ENCODE peak calls at places on chromosomes 6 and 20, in ten cellular contexts. J is HL-60, S is mesothelial cell of epicardium, H is activated T-cell treated with anti-CD3 and anti-CD28 coated beads for 1 hour, B is iris pigment epithelial cell, P is RPMI7951, Y is neural crest cell, M is IMR-90, V is heart left ventricle, T is GM03348. Q is an unnamed sample.

GRCh38 chr6:116974942-116975341 is 97.9 kb downstream of the RFX6 start:
- DNase-seq in P (no peak), B (no peak), T (no peak), M (no peak), H (no peak), J (no peak), S (no peak), V (no peak), Y (no peak), Q (no peak)

GRCh38 chr6:54072708-54073313 is 38.4 kb upstream of the MLIP start:
- DNase-seq in B (no peak), S (no peak), Y (no peak), T (no peak), M (no peak), H (no peak), P (no peak), J (no peak), V (peak), Q (no peak)

GRCh38 chr6:144566868-144567615 is 281.9 kb downstream of the UTRN start:
- DNase-seq in V (no peak), P (peak), S (no peak), H (no peak), Y (no peak), M (no peak), J (no peak), B (peak), T (no peak), Q (no peak)

GRCh38 chr20:6533321-6533720 is 234.2 kb upstream of the BMP2 start:
- DNase-seq in V (no peak), Y (no peak), P (peak), H (no peak), M (peak), B (peak), J (no peak), S (no peak), T (peak), Q (no peak)

GRCh38 chr6:144215402-144215931 is 65.2 kb downstream of the STX11 start:
- DNase-seq in B (peak), J (peak), V (peak), T (peak), Y (no peak), P (peak), M (no peak), S (no peak), H (no peak), Q (peak)

GRCh38 chr6:90712165-90712564 is 125.3 kb upstream of the MAP3K7 start:
- DNase-seq in M (no peak), H (no peak), S (no peak), V (no peak), T (no peak), Y (no peak), B (no peak), J (no peak), P (no peak), Q (no peak)

GRCh38 chr6:151485616-151486015 is 8.2 kb upstream of the CCDC170 start:
- DNase-seq in H (no peak), J (no peak), P (no peak), T (no peak), V (no peak), Y (no peak), B (peak), M (peak), S (no peak), Q (no peak)

GRCh38 chr20:42346771-42347170 is 728.6 kb upstream of the CHD6 start:
- DNase-seq in V (no peak), J (no peak), M (no peak), T (no peak), H (no peak), B (no peak), S (no peak), P (no peak), Y (no peak), Q (no peak)

GRCh38 chr20:33127422-33128097 is 40.4 kb upstream of the BPIFA2 start:
- DNase-seq in H (no peak), J (no peak), M (no peak), S (no peak), P (no peak), V (no peak), Y (no peak), T (no peak), B (peak), Q (no peak)

GRCh38 chr6:136696783-136697364 is 95.4 kb downstream of the MAP3K5 start:
- DNase-seq in J (no peak), Y (no peak), V (no peak), T (no peak), B (no peak), H (no peak), P (no peak), M (no peak), S (no peak), Q (no peak)

GRCh38 chr6:161743526-161744196 is 469.8 kb upstream of the AGPAT4 start:
- DNase-seq in M (no peak), S (no peak), P (no peak), T (no peak), H (no peak), B (no peak), V (no peak), Y (no peak), J (no peak), Q (no peak)

GRCh38 chr6:81843302-81843701 is 90.8 kb upstream of the TENT5A start:
- DNase-seq in B (peak), T (no peak), J (no peak), M (no peak), Y (no peak), P (no peak), H (no peak), S (no peak), V (no peak), Q (no peak)

GRCh38 chr20:38258545-38259223 is 1.9 kb downstream of the KIAA1755 start:
- DNase-seq in M (no peak), J (no peak), S (no peak), H (no peak), T (no peak), B (no peak), Y (no peak), P (no peak), V (no peak), Q (no peak)

GRCh38 chr6:27579973-27580372 is 107.1 kb upstream of the ZNF184 start:
- DNase-seq in J (no peak), H (no peak), Y (no peak), M (no peak), P (no peak), S (no peak), T (no peak), B (no peak), V (no peak), Q (no peak)

GRCh38 chr6:107173779-107174178 is 58.5 kb upstream of the BEND3 start:
- DNase-seq in S (no peak), B (peak), T (no peak), V (no peak), Y (no peak), J (no peak), M (peak), P (no peak), H (no peak), Q (no peak)

GRCh38 chr20:46703435-46703834 is 6.0 kb upstream of the SLC2A10 start:
- DNase-seq in B (no peak), T (no peak), H (no peak), V (no peak), Y (no peak), P (no peak), M (no peak), S (no peak), J (no peak), Q (no peak)

GRCh38 chr20:62914970-62915457 is 11.3 kb downstream of the DIDO1 start:
- DNase-seq in Y (peak), T (peak), B (peak), S (no peak), J (peak), P (peak), M (peak), V (no peak), H (no peak), Q (peak)

GRCh38 chr20:50610212-50610718 is 81.1 kb downstream of the RIPOR3 start:
- DNase-seq in Y (no peak), T (no peak), M (no peak), H (no peak), V (no peak), P (no peak), S (no peak), J (no peak), B (no peak), Q (no peak)

GRCh38 chr6:29641430-29642213 is 8.6 kb upstream of the GABBR1 start:
- DNase-seq in P (no peak), T (no peak), S (no peak), V (no peak), J (no peak), B (no peak), Y (no peak), M (no peak), H (peak), Q (no peak)

GRCh38 chr6:158279615-158280014 is 32.6 kb upstream of the TULP4 start:
- DNase-seq in S (no peak), P (no peak), T (no peak), V (peak), B (no peak), J (no peak), H (no peak), M (peak), Y (no peak), Q (no peak)

GRCh38 chr20:45087115-45087785 is 13.7 kb downstream of the KCNS1 start:
- DNase-seq in H (no peak), Y (no peak), B (no peak), S (no peak), P (no peak), V (no peak), T (no peak), J (peak), M (no peak), Q (no peak)

GRCh38 chr20:5114403-5114802 is 5.4 kb downstream of the PCNA start:
- DNase-seq in Y (no peak), J (no peak), P (no peak), B (no peak), H (no peak), T (no peak), V (no peak), S (no peak), M (no peak), Q (no peak)

GRCh38 chr6:23213651-23214050 is 644.3 kb downstream of the HDGFL1 start:
- DNase-seq in B (peak), P (no peak), T (no peak), Y (no peak), M (peak), H (no peak), S (no peak), V (no peak), J (no peak), Q (no peak)

GRCh38 chr20:57225197-57225733 is 41.2 kb downstream of the BMP7 start:
- DNase-seq in S (no peak), J (no peak), V (no peak), B (no peak), Y (no peak), M (no peak), T (no peak), H (no peak), P (no peak), Q (no peak)

GRCh38 chr6:31579119-31579505 is 3.1 kb downstream of the LTB start:
- DNase-seq in V (no peak), M (no peak), T (no peak), Y (no peak), P (no peak), S (no peak), H (peak), J (no peak), B (no peak), Q (no peak)

GRCh38 chr6:33976425-33977360 is 169.2 kb downstream of the GRM4 start:
- DNase-seq in S (no peak), H (no peak), Y (no peak), P (no peak), V (no peak), J (no peak), T (no peak), M (no peak), B (no peak), Q (peak)

GRCh38 chr6:132061381-132061780 is 110.2 kb upstream of the CCN2 start:
- DNase-seq in Y (no peak), B (no peak), J (no peak), P (no peak), S (no peak), M (no peak), V (no peak), H (no peak), T (no peak), Q (no peak)

GRCh38 chr6:168574699-168575195 is 133.8 kb downstream of the SMOC2 start:
- DNase-seq in J (no peak), H (no peak), V (peak), T (no peak), S (peak), Y (no peak), M (no peak), P (no peak), B (no peak), Q (no peak)

GRCh38 chr6:3306848-3307247 is 48.1 kb downstream of the PSMG4 start:
- DNase-seq in B (no peak), Y (no peak), H (no peak), S (no peak), J (no peak), T (no peak), M (no peak), V (no peak), P (no peak), Q (peak)

GRCh38 chr6:4615231-4615630 is 161.0 kb upstream of the CDYL start:
- DNase-seq in M (no peak), T (no peak), Y (no peak), B (no peak), P (no peak), V (no peak), H (no peak), J (no peak), S (no peak), Q (no peak)

GRCh38 chr6:117397536-117398227 is 28.1 kb downstream of the ROS1 start:
- DNase-seq in P (no peak), T (peak), H (no peak), J (no peak), Y (no peak), B (peak), S (no peak), V (no peak), M (no peak), Q (no peak)

GRCh38 chr6:25586927-25587326 is 65.1 kb upstream of the SCGN start:
- DNase-seq in M (no peak), J (no peak), V (no peak), S (no peak), H (no peak), P (no peak), T (no peak), B (no peak), Y (no peak), Q (no peak)

GRCh38 chr6:122014961-122015360 is 384.5 kb upstream of the HSF2 start:
- DNase-seq in M (peak), Y (no peak), T (peak), H (no peak), V (no peak), B (peak), J (no peak), S (no peak), P (peak), Q (no peak)

GRCh38 chr6:83853968-83854501 is 875 bp downstream of the RIPPLY2 start:
- DNase-seq in V (no peak), Y (no peak), P (no peak), T (no peak), B (peak), H (no peak), J (no peak), S (no peak), M (no peak), Q (no peak)

GRCh38 chr20:17612287-17612974 is 42.6 kb downstream of the DSTN start:
- DNase-seq in M (peak), V (peak), H (no peak), S (peak), Y (no peak), B (peak), P (peak), J (no peak), T (peak), Q (peak)

GRCh38 chr6:46734867-46735719 is at the start of gene PLA2G7:
- DNase-seq in M (no peak), T (peak), J (no peak), H (no peak), P (peak), V (peak), B (no peak), Y (peak), S (peak), Q (no peak)

GRCh38 chr20:1146957-1147356 is 28.6 kb downstream of the PSMF1 start:
- DNase-seq in J (no peak), T (no peak), H (no peak), V (no peak), M (no peak), B (no peak), S (no peak), Y (no peak), P (no peak), Q (no peak)

GRCh38 chr20:20520776-20521175 is 152.9 kb downstream of the INSM1 start:
- DNase-seq in P (peak), S (no peak), H (no peak), Y (no peak), V (no peak), T (peak), J (no peak), M (peak), B (peak), Q (no peak)